ENCODE peak calls at places on chromosomes 4 and X, in four cellular contexts. F is T-helper 1 cell, N is endothelial cell, Z is right lobe of liver. S is an unnamed sample.

GRCh38 chr4:178306565-178306964 is 864.3 kb upstream of the AGA start:
- DNase-seq in F (no peak), Z (no peak), N (no peak), S (no peak)

GRCh38 chr4:45350438-45350837 is 624.1 kb upstream of the GNPDA2 start:
- DNase-seq in F (no peak), Z (no peak), N (no peak), S (no peak)

GRCh38 chr4:1802151-1802715 is 9.1 kb downstream of the FGFR3 start:
- DNase-seq in F (no peak), N (no peak), Z (no peak), S (peak)

GRCh38 chr4:79442422-79442821 is 34.4 kb upstream of the GK2 start:
- DNase-seq in F (no peak), N (no peak), Z (no peak), S (no peak)

GRCh38 chr4:47002593-47002992 is 9.2 kb upstream of the GABRA4 start:
- DNase-seq in Z (no peak), F (no peak), N (no peak), S (no peak)

GRCh38 chrX:140177821-140178220 is 212.5 kb upstream of the CXorf66 start:
- DNase-seq in N (no peak), Z (no peak), F (no peak), S (no peak)

GRCh38 chrX:99398578-99398977 is 1011.5 kb downstream of the PCDH19 start:
- DNase-seq in N (no peak), Z (no peak), F (no peak), S (no peak)

GRCh38 chr4:13484749-13485345 is 707 bp upstream of the RAB28 start:
- DNase-seq in N (no peak), Z (no peak), F (no peak), S (no peak)